ENCODE peak calls at places on chromosomes 3 and 15, in nine cellular contexts. C is H7, F is fibroblast of the aortic adventitia, N is GM12878, J is foreskin melanocyte, X is H9, B is astrocyte of the spinal cord, W is myocyte, G is T-helper 1 cell. E is an unnamed sample.

GRCh38 chr3:141191097-141191749 is 40.4 kb upstream of the PXYLP1 start:
- DNase-seq in C (no peak), F (no peak), N (no peak), J (peak; percentile 35), X (no peak), B (peak; percentile 1), W (no peak), G (no peak), E (no peak)

GRCh38 chr3:89234620-89235019 is 127.2 kb downstream of the EPHA3 start:
- DNase-seq in C (no peak), F (no peak), N (no peak), J (no peak), X (no peak), B (no peak), W (no peak), G (no peak), E (no peak)

GRCh38 chr15:73932381-73933191 is 6.3 kb downstream of the LOXL1 start:
- DNase-seq in C (no peak), F (peak; percentile 32), N (no peak), J (no peak), X (no peak), B (no peak), W (no peak), G (no peak), E (no peak)

GRCh38 chr15:99486371-99487336 is 79.1 kb upstream of the MEF2A start:
- DNase-seq in C (peak; percentile 87), F (peak; percentile 92), N (no peak), J (peak; percentile 33), X (peak; percentile 51), B (peak; percentile 46), W (peak; percentile 97), G (no peak), E (no peak)

GRCh38 chr15:75082689-75083088 is 59.3 kb downstream of the PPCDC start:
- DNase-seq in C (no peak), F (no peak), N (no peak), J (no peak), X (no peak), B (no peak), W (peak; percentile 30), G (no peak), E (no peak)

GRCh38 chr15:43516801-43517353 is 531 bp upstream of the MAP1A start:
- DNase-seq in C (peak; percentile 32), F (peak; percentile 63), N (no peak), J (no peak), X (no peak), B (peak; percentile 63), W (peak; percentile 91), G (no peak), E (no peak)

GRCh38 chr3:193129607-193130006 is 111.4 kb upstream of the PLAAT1 start:
- DNase-seq in C (no peak), F (no peak), N (no peak), J (no peak), X (no peak), B (no peak), W (no peak), G (no peak), E (no peak)

GRCh38 chr15:28975766-28976179 is 90.0 kb downstream of the APBA2 start:
- DNase-seq in C (peak; percentile 89), F (peak; percentile 25), N (no peak), J (peak; percentile 37), X (peak; percentile 62), B (peak; percentile 59), W (peak; percentile 7), G (peak; percentile 54), E (no peak)

GRCh38 chr15:92724144-92724543 is 68.6 kb upstream of the FAM174B start:
- DNase-seq in C (no peak), F (no peak), N (no peak), J (peak; percentile 80), X (no peak), B (no peak), W (no peak), G (no peak), E (no peak)

GRCh38 chr15:34952481-34952880 is 17.1 kb downstream of the AQR start:
- DNase-seq in C (no peak), F (peak; percentile 18), N (no peak), J (no peak), X (no peak), B (no peak), W (no peak), G (no peak), E (no peak)

GRCh38 chr15:51004103-51004536 is 90.6 kb downstream of the TNFAIP8L3 start:
- DNase-seq in C (no peak), F (peak; percentile 59), N (no peak), J (peak; percentile 8), X (peak; percentile 43), B (peak; percentile 4), W (no peak), G (no peak), E (no peak)

GRCh38 chr3:52407779-52408178 is 37.1 kb downstream of the SEMA3G start:
- DNase-seq in C (no peak), F (no peak), N (no peak), J (peak; percentile 37), X (no peak), B (no peak), W (no peak), G (no peak), E (no peak)

GRCh38 chr15:66673410-66674322 is 28.4 kb upstream of the SMAD6 start:
- DNase-seq in C (peak; percentile 93), F (no peak), N (no peak), J (no peak), X (peak; percentile 94), B (no peak), W (no peak), G (no peak), E (no peak)

GRCh38 chr15:42955518-42955917 is 34.9 kb upstream of the TTBK2 start:
- DNase-seq in C (no peak), F (peak; percentile 16), N (no peak), J (no peak), X (no peak), B (peak; percentile 74), W (peak; percentile 20), G (no peak), E (no peak)

GRCh38 chr3:141071681-141072260 is 20.6 kb downstream of the SPSB4 start:
- DNase-seq in C (no peak), F (no peak), N (no peak), J (no peak), X (no peak), B (no peak), W (no peak), G (no peak), E (no peak)

GRCh38 chr15:78064544-78064943 is 13.0 kb downstream of the TBC1D2B start:
- DNase-seq in C (no peak), F (peak; percentile 92), N (no peak), J (no peak), X (no peak), B (no peak), W (peak; percentile 49), G (no peak), E (no peak)

GRCh38 chr3:94259291-94259690 is 196.4 kb downstream of the NSUN3 start:
- DNase-seq in C (no peak), F (no peak), N (no peak), J (no peak), X (no peak), B (no peak), W (no peak), G (no peak), E (no peak)

GRCh38 chr15:82140859-82141258 is 95.0 kb upstream of the MEX3B start:
- DNase-seq in C (no peak), F (no peak), N (no peak), J (no peak), X (no peak), B (no peak), W (peak; percentile 80), G (no peak), E (no peak)